ENCODE peak calls at places on chromosomes 6 and 20, in eight cellular contexts. U is RWPE1; F is MM.1S; N is OCI-LY7; H is effector memory CD4-positive, alpha-beta T cell; V is ascending aorta; Z is endodermal cell; A is CD4-positive, alpha-beta T cell. Y is an unnamed sample.

GRCh38 chr6:11969092-11969491 is 43.0 kb upstream of the HIVEP1 start:
- DNase-seq in U (no peak), F (no peak), N (no peak), H (no peak), V (no peak), Z (no peak), A (no peak), Y (no peak)

GRCh38 chr6:113833537-113833936 is 23.6 kb upstream of the MARCKS start:
- DNase-seq in U (peak), F (no peak), N (no peak), H (no peak), V (no peak), Z (no peak), A (no peak), Y (no peak)

GRCh38 chr6:40816601-40817000 is 222.4 kb downstream of the UNC5CL start:
- DNase-seq in U (no peak), F (no peak), N (no peak), H (no peak), V (no peak), Z (peak), A (no peak), Y (no peak)

GRCh38 chr6:34515473-34516387 is 40.4 kb downstream of the SPDEF start:
- DNase-seq in U (no peak), F (no peak), N (no peak), H (no peak), V (no peak), Z (peak), A (no peak), Y (no peak)

GRCh38 chr6:89487864-89488263 is 54.9 kb downstream of the ANKRD6 start:
- DNase-seq in U (no peak), F (no peak), N (no peak), H (no peak), V (no peak), Z (no peak), A (no peak), Y (no peak)

GRCh38 chr20:20849126-20849525 is 136.7 kb upstream of the RALGAPA2 start:
- DNase-seq in U (no peak), F (no peak), N (no peak), H (no peak), V (no peak), Z (no peak), A (no peak), Y (peak)

GRCh38 chr20:38032585-38033329 is 499 bp downstream of the TTI1 start:
- DNase-seq in U (peak), F (no peak), N (peak), H (peak), V (no peak), Z (no peak), A (no peak), Y (no peak)

GRCh38 chr20:38395165-38395564 is 40.0 kb downstream of the SNHG17 start:
- DNase-seq in U (no peak), F (no peak), N (no peak), H (no peak), V (no peak), Z (peak), A (no peak), Y (no peak)

GRCh38 chr6:37320649-37321048 is 33.1 kb upstream of the RNF8 start:
- DNase-seq in U (no peak), F (no peak), N (no peak), H (no peak), V (no peak), Z (no peak), A (no peak), Y (no peak)

GRCh38 chr6:170522565-170523183 is 30.4 kb downstream of the PSMB1 start:
- DNase-seq in U (no peak), F (no peak), N (no peak), H (no peak), V (no peak), Z (peak), A (no peak), Y (no peak)

GRCh38 chr6:42158631-42159030 is 14.5 kb upstream of the GUCA1A start:
- DNase-seq in U (no peak), F (no peak), N (no peak), H (no peak), V (no peak), Z (no peak), A (no peak), Y (no peak)

GRCh38 chr6:69957990-69958559 is 91.7 kb downstream of the COL19A1 start:
- DNase-seq in U (no peak), F (no peak), N (no peak), H (no peak), V (no peak), Z (no peak), A (no peak), Y (no peak)

GRCh38 chr6:158620963-158621693 is 23.4 kb downstream of the DYNLT1 start:
- DNase-seq in U (no peak), F (no peak), N (no peak), H (no peak), V (no peak), Z (no peak), A (no peak), Y (no peak)

GRCh38 chr6:14365393-14365792 is 247.8 kb downstream of the CD83 start:
- DNase-seq in U (no peak), F (no peak), N (no peak), H (no peak), V (no peak), Z (no peak), A (no peak), Y (no peak)

GRCh38 chr6:22133352-22133751 is 163.5 kb downstream of the PRL start:
- DNase-seq in U (no peak), F (no peak), N (no peak), H (no peak), V (no peak), Z (no peak), A (no peak), Y (no peak)

DNA sequence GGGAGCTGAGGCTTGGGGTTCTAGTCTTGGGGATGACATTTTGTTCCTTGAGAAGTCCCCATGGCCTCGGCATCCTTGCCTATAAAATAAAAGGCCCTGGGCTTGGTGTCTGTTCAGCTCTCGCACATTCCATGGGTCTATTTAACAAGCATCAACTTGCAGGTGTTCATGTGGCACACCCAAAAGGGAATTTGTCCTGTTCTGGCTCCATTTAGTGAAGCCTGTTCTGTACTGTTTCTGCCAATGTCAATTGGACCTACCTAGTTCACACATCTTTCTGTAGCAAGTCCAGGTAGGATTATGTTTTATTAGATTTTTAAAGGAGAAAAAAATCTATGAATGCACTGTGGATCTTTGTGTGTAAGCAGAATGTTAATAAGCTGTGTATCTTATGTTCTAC is 262.0 kb downstream of the HIVEP2 start:
- DNase-seq in U (peak), F (no peak), N (no peak), H (no peak), V (no peak), Z (no peak), A (no peak), Y (no peak)
- H3K27ac ChIP-seq in U (no peak), F (no peak), N (no peak), H (no peak), V (no peak), Z (no peak), A (no peak), Y (no peak)

GRCh38 chr6:163930012-163930411 is 515.5 kb downstream of the QKI start:
- DNase-seq in U (no peak), F (no peak), N (no peak), H (no peak), V (no peak), Z (no peak), A (no peak), Y (no peak)
- H3K27ac ChIP-seq in U (no peak), F (no peak), N (no peak), H (no peak), V (no peak), Z (no peak), A (no peak), Y (no peak)

DNA sequence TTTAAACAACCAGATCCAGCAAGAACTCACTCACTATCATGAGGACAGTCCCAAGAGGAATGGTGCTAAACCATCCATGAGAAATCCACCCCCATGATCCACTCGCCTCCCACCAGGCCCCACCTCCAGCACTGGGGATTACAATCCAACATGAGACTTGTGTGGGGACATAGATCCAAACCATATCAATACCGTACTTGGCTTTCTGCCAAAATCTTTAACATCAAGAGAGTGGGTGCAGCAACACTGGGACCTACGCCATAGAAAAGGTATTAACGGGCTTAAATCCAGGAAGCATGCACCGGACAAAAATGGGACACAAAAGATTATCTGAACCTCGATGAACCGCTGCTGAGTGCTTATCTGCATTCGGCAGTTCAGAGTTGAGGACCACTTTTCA is 322.3 kb upstream of the ARID1B start:
- DNase-seq in U (no peak), F (no peak), N (no peak), H (no peak), V (no peak), Z (no peak), A (no peak), Y (no peak)
- H3K27ac ChIP-seq in U (no peak), F (no peak), N (no peak), H (no peak), V (no peak), Z (no peak), A (no peak), Y (no peak)

GRCh38 chr6:16333580-16333979 is 95.2 kb downstream of the GMPR start:
- DNase-seq in U (peak), F (no peak), N (no peak), H (no peak), V (no peak), Z (no peak), A (no peak), Y (no peak)

GRCh38 chr6:16337280-16337975 is 99.0 kb downstream of the GMPR start:
- DNase-seq in U (no peak), F (no peak), N (no peak), H (no peak), V (peak), Z (peak), A (no peak), Y (no peak)

GRCh38 chr6:16334671-16335070 is 96.3 kb downstream of the GMPR start:
- DNase-seq in U (peak), F (no peak), N (no peak), H (no peak), V (peak), Z (peak), A (no peak), Y (no peak)

GRCh38 chr6:16336056-16336810 is 97.8 kb downstream of the GMPR start:
- DNase-seq in U (peak), F (no peak), N (no peak), H (no peak), V (no peak), Z (peak), A (no peak), Y (no peak)

GRCh38 chr6:16335176-16335575 is 96.8 kb downstream of the GMPR start:
- DNase-seq in U (no peak), F (no peak), N (no peak), H (no peak), V (no peak), Z (no peak), A (no peak), Y (no peak)
- H3K27ac ChIP-seq in U (peak), F (no peak), N (no peak), H (no peak), V (no peak), Z (no peak), A (no peak), Y (no peak)

GRCh38 chr6:20810732-20811111 is 276.5 kb downstream of the CDKAL1 start:
- DNase-seq in U (no peak), F (no peak), N (no peak), H (no peak), V (no peak), Z (no peak), A (no peak), Y (no peak)
- H3K27ac ChIP-seq in U (no peak), F (no peak), N (no peak), H (no peak), V (peak), Z (peak), A (no peak), Y (no peak)

GRCh38 chr6:115945806-115946205 is 114.9 kb downstream of the FRK start:
- DNase-seq in U (no peak), F (no peak), N (no peak), H (no peak), V (no peak), Z (no peak), A (no peak), Y (no peak)

GRCh38 chr6:115945306-115945705 is 115.4 kb downstream of the FRK start:
- DNase-seq in U (no peak), F (no peak), N (no peak), H (no peak), V (no peak), Z (no peak), A (no peak), Y (no peak)

GRCh38 chr6:115948751-115949150 is 111.9 kb downstream of the FRK start:
- DNase-seq in U (no peak), F (no peak), N (no peak), H (no peak), V (no peak), Z (no peak), A (no peak), Y (no peak)

GRCh38 chr6:115947964-115948541 is 112.6 kb downstream of the FRK start:
- DNase-seq in U (no peak), F (no peak), N (no peak), H (no peak), V (no peak), Z (no peak), A (no peak), Y (no peak)
- H3K27ac ChIP-seq in U (no peak), F (no peak), N (no peak), H (no peak), V (no peak), Z (no peak), A (no peak), Y (no peak)

DNA sequence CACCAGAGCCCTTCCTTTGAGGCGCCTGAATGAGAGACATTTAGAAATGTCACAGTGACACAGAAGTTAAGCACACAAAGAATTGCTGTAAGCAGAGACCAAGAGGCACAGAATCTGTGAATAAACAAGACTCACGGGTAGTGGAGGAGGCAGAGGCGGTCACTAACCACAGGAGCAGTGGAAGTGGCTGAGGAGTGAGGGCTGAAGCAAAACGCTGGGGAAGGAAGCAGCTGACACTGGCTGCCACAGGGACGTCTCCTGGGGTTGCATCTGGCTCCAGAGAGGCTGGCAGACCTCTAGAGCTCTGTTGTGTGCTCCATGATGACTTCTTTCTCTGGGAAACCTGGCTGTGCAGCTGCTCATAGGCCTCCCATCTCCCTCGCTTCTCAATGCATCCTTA is 65.0 kb upstream of the SLC2A12 start:
- DNase-seq in U (no peak), F (no peak), N (no peak), H (no peak), V (no peak), Z (no peak), A (no peak), Y (no peak)
- H3K27ac ChIP-seq in U (no peak), F (no peak), N (no peak), H (no peak), V (no peak), Z (no peak), A (no peak), Y (peak)

Y was measured in caudate nucleus.